ENCODE peak calls at places on chromosomes 11 and 22, in ten cellular contexts. O is HCT116; E is NCI-H1105 treated with DMSO at 0.1 percent for 48 hours; Q is coronary artery; P is upper lobe of right lung; W is activated CD4-positive, alpha-beta T cell treated with anti-CD3 and anti-CD28 coated beads, Interleukin-2, amount 50 U/mL, for 24 hours; J is globus pallidus; F is activated T-cell treated with anti-CD3 and anti-CD28 coated beads for 1 hour; G is NCI-H2081; R is frontal cortex. S is an unnamed sample.

GRCh38 chr11:74650498-74650897 is 58.1 kb downstream of the POLD3 start:
- DNase-seq in G (no peak), J (no peak), E (no peak), Q (no peak), F (no peak), O (no peak), P (no peak), W (no peak), R (no peak), S (no peak)

GRCh38 chr22:23531966-23532735 is 47.9 kb downstream of the IGLL1 start:
- DNase-seq in P (peak), R (no peak), O (no peak), J (no peak), Q (no peak), F (no peak), E (no peak), G (no peak), W (no peak), S (no peak)

GRCh38 chr22:26589845-26590524 is at the start of gene TPST2:
- DNase-seq in W (peak), F (peak), R (peak), G (peak), E (peak), Q (peak), O (peak), P (peak), J (peak), S (peak)

GRCh38 chr11:19055016-19055415 is 5.5 kb downstream of the MRGPRX2 start:
- DNase-seq in P (no peak), E (no peak), G (no peak), F (no peak), O (no peak), R (no peak), J (no peak), W (no peak), Q (no peak), S (no peak)

GRCh38 chr11:14905104-14906033 is 13.3 kb upstream of the CYP2R1 start:
- DNase-seq in E (no peak), P (peak), W (peak), G (no peak), F (peak), Q (peak), R (no peak), J (no peak), O (no peak), S (peak)

GRCh38 chr22:29072193-29072978 is 449 bp upstream of the KREMEN1 start:
- DNase-seq in E (peak), R (peak), P (peak), G (peak), W (peak), J (peak), Q (peak), O (peak), F (peak), S (no peak)

GRCh38 chr11:124950606-124951330 is 3.2 kb upstream of the CCDC15 start:
- DNase-seq in W (no peak), P (no peak), Q (no peak), F (no peak), E (no peak), O (no peak), R (no peak), G (no peak), J (no peak), S (no peak)

GRCh38 chr11:67352546-67353316 is 615 bp downstream of the POLD4 start:
- DNase-seq in W (no peak), J (no peak), G (no peak), R (no peak), E (peak), Q (peak), P (peak), O (no peak), F (no peak), S (no peak)

GRCh38 chr11:15969281-15969680 is 387.1 kb downstream of the SOX6 start:
- DNase-seq in F (no peak), J (peak), E (peak), Q (no peak), P (no peak), W (no peak), O (no peak), R (no peak), G (no peak), S (no peak)

GRCh38 chr11:59669611-59670009 is 773 bp upstream of the PATL1 start:
- DNase-seq in G (no peak), J (peak), E (no peak), W (no peak), Q (peak), O (no peak), F (no peak), P (no peak), R (no peak), S (peak)

GRCh38 chr22:42991010-42991651 is 23.8 kb downstream of the PACSIN2 start:
- DNase-seq in F (no peak), G (no peak), J (no peak), W (no peak), E (no peak), O (no peak), Q (no peak), R (no peak), P (no peak), S (no peak)

GRCh38 chr11:134749040-134749586 is 337.1 kb upstream of the B3GAT1 start:
- DNase-seq in J (no peak), R (no peak), E (no peak), Q (peak), W (no peak), P (no peak), G (no peak), F (no peak), O (no peak), S (no peak)

GRCh38 chr11:92152245-92152644 is 72.4 kb upstream of the FAT3 start:
- DNase-seq in W (no peak), P (no peak), J (no peak), G (no peak), O (no peak), F (no peak), R (no peak), Q (no peak), E (no peak), S (no peak)

GRCh38 chr11:60914620-60915249 is 777 bp downstream of the TMEM109 start:
- DNase-seq in P (peak), G (peak), E (peak), W (peak), F (no peak), J (no peak), O (no peak), R (no peak), Q (no peak), S (no peak)

GRCh38 chr11:61728940-61729219 is 23.6 kb upstream of the MYRF start:
- DNase-seq in O (peak), Q (no peak), R (no peak), E (no peak), P (no peak), G (no peak), J (no peak), W (no peak), F (no peak), S (no peak)

GRCh38 chr11:109112748-109113378 is 309.1 kb upstream of the C11orf87 start:
- DNase-seq in F (no peak), Q (no peak), P (no peak), W (no peak), J (no peak), E (peak), R (no peak), O (no peak), G (peak), S (no peak)

GRCh38 chr11:11135820-11136476 is 217.1 kb downstream of the CSNK2A3 start:
- DNase-seq in E (no peak), J (no peak), F (no peak), O (no peak), Q (no peak), R (no peak), G (no peak), P (no peak), W (no peak), S (no peak)

GRCh38 chr11:35003658-35004057 is 87.2 kb downstream of the PDHX start:
- DNase-seq in R (no peak), Q (no peak), J (no peak), O (no peak), P (no peak), F (no peak), W (no peak), E (no peak), G (no peak), S (no peak)

GRCh38 chr11:112316971-112317370 is 56.3 kb upstream of the PLET1 start:
- DNase-seq in Q (no peak), J (no peak), F (no peak), R (no peak), W (no peak), G (no peak), P (no peak), E (no peak), O (no peak), S (no peak)

GRCh38 chr22:24185001-24185500 is 3.8 kb downstream of the SUSD2 start:
- DNase-seq in Q (no peak), E (no peak), G (no peak), W (no peak), P (peak), R (no peak), J (no peak), F (no peak), O (no peak), S (no peak)

GRCh38 chr22:45757068-45757467 is 85.4 kb downstream of the ATXN10 start:
- DNase-seq in P (no peak), G (no peak), J (peak), Q (no peak), W (no peak), F (no peak), O (no peak), R (peak), E (no peak), S (no peak)

GRCh38 chr11:35567737-35568465 is 42.5 kb upstream of the PAMR1 start:
- DNase-seq in R (no peak), E (peak), G (peak), F (no peak), P (no peak), J (no peak), O (no peak), W (no peak), Q (no peak), S (no peak)

GRCh38 chr11:72740060-72740424 is 12.2 kb downstream of the ARAP1 start:
- DNase-seq in G (no peak), Q (no peak), F (no peak), W (no peak), P (no peak), R (no peak), E (no peak), J (no peak), O (no peak), S (no peak)

GRCh38 chr22:25900880-25901279 is 158.9 kb downstream of the MYO18B start:
- DNase-seq in W (no peak), Q (no peak), R (peak), J (peak), G (no peak), O (no peak), F (no peak), E (no peak), P (no peak), S (no peak)

GRCh38 chr11:21316591-21316990 is 647.2 kb downstream of the NELL1 start:
- DNase-seq in F (no peak), P (no peak), G (no peak), O (no peak), Q (no peak), E (no peak), W (no peak), J (no peak), R (no peak), S (no peak)

GRCh38 chr11:2519879-2520735 is 75.3 kb downstream of the KCNQ1 start:
- DNase-seq in G (no peak), Q (peak), E (no peak), O (no peak), P (peak), R (no peak), W (no peak), J (no peak), F (no peak), S (no peak)

GRCh38 chr22:25477358-25477757 is 87.1 kb upstream of the GRK3 start:
- DNase-seq in E (no peak), R (no peak), F (no peak), O (no peak), G (no peak), W (no peak), Q (no peak), J (no peak), P (no peak), S (no peak)

GRCh38 chr22:49535527-49536125 is 292.0 kb downstream of the BRD1 start:
- DNase-seq in F (no peak), Q (no peak), G (no peak), R (no peak), W (no peak), J (no peak), O (no peak), P (peak), E (no peak), S (no peak)

GRCh38 chr11:19963697-19964340 is 196.5 kb downstream of the DBX1 start:
- DNase-seq in R (no peak), W (no peak), F (no peak), P (no peak), O (no peak), Q (peak), J (no peak), G (no peak), E (no peak), S (no peak)

GRCh38 chr22:37526376-37526775 is 7.2 kb upstream of the CARD10 start:
- DNase-seq in E (no peak), W (no peak), Q (no peak), J (no peak), O (no peak), P (no peak), R (no peak), F (no peak), G (no peak), S (no peak)

GRCh38 chr11:109085708-109086373 is 336.1 kb upstream of the C11orf87 start:
- DNase-seq in W (no peak), J (no peak), E (no peak), R (no peak), G (no peak), O (no peak), Q (no peak), F (no peak), P (no peak), S (no peak)

GRCh38 chr11:57203359-57203758 is 21.6 kb downstream of the LRRC55 start:
- DNase-seq in E (no peak), F (no peak), R (no peak), Q (no peak), P (no peak), O (no peak), G (no peak), J (no peak), W (no peak), S (no peak)

GRCh38 chr11:113675565-113675964 is 30.5 kb downstream of the TMPRSS5 start:
- DNase-seq in J (no peak), G (no peak), F (no peak), R (no peak), W (no peak), Q (peak), O (no peak), E (no peak), P (no peak), S (no peak)